ENCODE peak calls at places on chromosome 11, in eight cellular contexts. One of them, this sample, is unnamed.

GRCh38 chr11:69665669-69666068 is 9.5 kb downstream of the LTO1 start:
- DNase-seq in body of pancreas: no peak
- DNase-seq in heart left ventricle: no peak
- DNase-seq in thyroid gland: no peak
- DNase-seq in sigmoid colon: peak
- DNase-seq in suprapubic skin: no peak
- DNase-seq in prostate gland: no peak
- DNase-seq in endothelial cell of umbilical vein: no peak
- DNase-seq in this sample: no peak

GRCh38 chr11:1258401-1259075 is 35.7 kb downstream of the MUC5B start:
- DNase-seq in suprapubic skin: no peak
- DNase-seq in sigmoid colon: no peak
- DNase-seq in endothelial cell of umbilical vein: no peak
- DNase-seq in thyroid gland: no peak
- DNase-seq in heart left ventricle: no peak
- DNase-seq in prostate gland: no peak
- DNase-seq in body of pancreas: no peak
- DNase-seq in this sample: no peak

GRCh38 chr11:109752212-109752825 is 330.3 kb downstream of the C11orf87 start:
- DNase-seq in suprapubic skin: no peak
- DNase-seq in prostate gland: no peak
- DNase-seq in sigmoid colon: no peak
- DNase-seq in thyroid gland: no peak
- DNase-seq in body of pancreas: no peak
- DNase-seq in heart left ventricle: no peak
- DNase-seq in endothelial cell of umbilical vein: no peak
- DNase-seq in this sample: no peak

GRCh38 chr11:17506942-17507341 is 30.3 kb upstream of the ABCC8 start:
- DNase-seq in prostate gland: no peak
- DNase-seq in body of pancreas: no peak
- DNase-seq in suprapubic skin: no peak
- DNase-seq in sigmoid colon: no peak
- DNase-seq in thyroid gland: no peak
- DNase-seq in heart left ventricle: no peak
- DNase-seq in endothelial cell of umbilical vein: no peak
- DNase-seq in this sample: no peak

GRCh38 chr11:12914401-12914912 is 94.7 kb upstream of the RASSF10 start:
- DNase-seq in sigmoid colon: peak
- DNase-seq in thyroid gland: peak
- DNase-seq in endothelial cell of umbilical vein: no peak
- DNase-seq in heart left ventricle: peak
- DNase-seq in body of pancreas: peak
- DNase-seq in prostate gland: peak
- DNase-seq in suprapubic skin: no peak
- DNase-seq in this sample: no peak

GRCh38 chr11:45736424-45736823 is 68.5 kb upstream of the SLC35C1 start:
- DNase-seq in prostate gland: peak
- DNase-seq in thyroid gland: peak
- DNase-seq in sigmoid colon: peak
- DNase-seq in suprapubic skin: no peak
- DNase-seq in heart left ventricle: no peak
- DNase-seq in endothelial cell of umbilical vein: no peak
- DNase-seq in body of pancreas: no peak
- DNase-seq in this sample: no peak

GRCh38 chr11:77107950-77108349 is 5.3 kb downstream of the OMP start:
- DNase-seq in endothelial cell of umbilical vein: peak
- DNase-seq in heart left ventricle: no peak
- DNase-seq in sigmoid colon: no peak
- DNase-seq in thyroid gland: peak
- DNase-seq in suprapubic skin: no peak
- DNase-seq in prostate gland: no peak
- DNase-seq in body of pancreas: peak
- DNase-seq in this sample: no peak

GRCh38 chr11:7892751-7893356 is 38.2 kb downstream of the OR10A6 start:
- DNase-seq in endothelial cell of umbilical vein: peak
- DNase-seq in sigmoid colon: no peak
- DNase-seq in heart left ventricle: no peak
- DNase-seq in suprapubic skin: no peak
- DNase-seq in thyroid gland: no peak
- DNase-seq in body of pancreas: no peak
- DNase-seq in prostate gland: no peak
- DNase-seq in this sample: no peak

GRCh38 chr11:6319001-6319878 is 1.1 kb downstream of the CAVIN3 start:
- DNase-seq in prostate gland: no peak
- DNase-seq in sigmoid colon: peak
- DNase-seq in suprapubic skin: no peak
- DNase-seq in body of pancreas: peak
- DNase-seq in thyroid gland: peak
- DNase-seq in heart left ventricle: peak
- DNase-seq in endothelial cell of umbilical vein: peak
- DNase-seq in this sample: no peak

GRCh38 chr11:31656051-31656450 is 146.5 kb downstream of the ELP4 start:
- DNase-seq in heart left ventricle: no peak
- DNase-seq in thyroid gland: no peak
- DNase-seq in suprapubic skin: no peak
- DNase-seq in body of pancreas: no peak
- DNase-seq in prostate gland: no peak
- DNase-seq in endothelial cell of umbilical vein: no peak
- DNase-seq in sigmoid colon: no peak
- DNase-seq in this sample: no peak

GRCh38 chr11:120180571-120181445 is 30.0 kb upstream of the OAF start:
- DNase-seq in endothelial cell of umbilical vein: peak
- DNase-seq in suprapubic skin: peak
- DNase-seq in heart left ventricle: no peak
- DNase-seq in body of pancreas: no peak
- DNase-seq in thyroid gland: no peak
- DNase-seq in prostate gland: no peak
- DNase-seq in sigmoid colon: peak
- DNase-seq in this sample: no peak

DNA sequence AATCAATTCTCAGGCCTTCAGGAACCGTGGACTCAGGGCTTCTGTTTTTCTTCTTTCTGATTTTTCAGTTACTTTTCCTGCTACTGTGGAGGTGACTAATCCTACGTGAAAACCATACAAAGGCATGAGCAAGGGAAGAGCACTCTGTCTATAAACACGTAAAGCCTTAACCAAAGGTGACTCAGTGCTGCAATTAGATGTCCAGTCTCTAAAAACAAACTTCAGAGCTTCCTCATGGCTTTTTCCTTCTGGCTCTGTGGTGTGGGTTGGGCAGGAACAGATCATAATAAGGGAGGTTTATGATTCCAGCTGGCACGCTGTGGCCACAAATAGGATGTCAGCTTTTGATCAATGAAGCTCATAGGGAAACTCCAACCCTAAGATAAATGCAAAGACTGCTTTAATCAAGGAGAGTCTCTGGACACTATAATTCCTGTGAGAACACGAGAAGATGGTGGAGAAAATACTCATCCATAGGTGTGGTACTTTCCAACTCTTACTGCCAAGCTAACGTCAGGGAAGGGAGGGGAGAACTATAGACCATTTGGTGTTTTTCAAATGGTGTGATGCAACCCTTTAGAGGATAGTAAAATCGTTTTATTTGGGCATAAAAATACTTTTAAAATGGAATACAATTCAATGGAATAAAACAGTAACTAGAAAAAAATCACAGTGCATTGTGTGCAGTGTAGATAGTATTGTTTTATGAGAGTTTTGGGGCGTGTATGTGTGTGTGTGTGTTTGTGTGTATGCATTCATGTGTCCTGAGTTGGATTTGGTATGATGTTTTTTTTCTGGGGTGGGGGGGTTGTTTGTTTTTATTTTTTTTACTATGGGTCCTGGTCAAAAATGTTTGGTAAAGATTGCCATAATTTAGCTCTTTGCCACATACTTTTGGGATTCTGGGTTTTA is at the start of gene NXPE2:
- DNase-seq in prostate gland: peak
- DNase-seq in suprapubic skin: no peak
- DNase-seq in endothelial cell of umbilical vein: no peak
- DNase-seq in sigmoid colon: no peak
- DNase-seq in heart left ventricle: no peak
- DNase-seq in thyroid gland: no peak
- DNase-seq in body of pancreas: no peak
- DNase-seq in this sample: no peak
- TF ChIP-seq POLR2A in prostate gland: no peak
- TF ChIP-seq POLR2A in suprapubic skin: no peak
- TF ChIP-seq POLR2A in endothelial cell of umbilical vein: no peak
- TF ChIP-seq POLR2A in sigmoid colon: no peak
- TF ChIP-seq POLR2A in heart left ventricle: no peak
- TF ChIP-seq POLR2A in thyroid gland: no peak
- TF ChIP-seq POLR2A in body of pancreas: no peak
- TF ChIP-seq POLR2A in this sample: no peak

DNA sequence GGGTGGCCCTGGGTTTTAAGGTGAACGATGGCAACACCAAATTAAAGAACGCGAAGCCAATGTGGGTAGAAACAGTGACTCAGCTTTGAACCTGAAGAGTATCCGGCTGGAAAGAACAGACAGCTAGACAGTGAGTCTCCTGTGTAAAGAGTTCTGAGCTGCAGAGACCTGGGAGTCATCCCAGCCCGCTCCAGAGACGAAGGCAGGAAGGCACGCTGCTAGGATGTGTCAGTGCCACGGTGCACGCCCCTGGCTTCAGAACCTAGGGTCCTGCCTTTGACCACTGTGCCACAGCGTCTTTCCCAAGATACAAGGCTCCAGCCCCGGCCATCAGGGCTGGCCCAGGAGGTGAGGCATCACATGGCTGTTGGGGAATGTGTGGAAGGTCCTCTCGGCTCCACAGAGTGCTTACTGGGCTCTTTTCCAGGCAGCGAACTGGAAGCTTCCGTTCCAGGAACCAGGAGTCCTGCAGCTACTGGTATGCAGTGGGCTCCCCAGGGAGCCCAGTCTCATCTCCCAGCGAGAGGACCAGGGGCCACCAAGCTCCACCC is 29.9 kb downstream of the LRFN4 start:
- DNase-seq in sigmoid colon: no peak
- DNase-seq in endothelial cell of umbilical vein: no peak
- DNase-seq in suprapubic skin: no peak
- DNase-seq in prostate gland: no peak
- DNase-seq in body of pancreas: no peak
- DNase-seq in thyroid gland: peak
- DNase-seq in heart left ventricle: peak
- DNase-seq in this sample: no peak
- TF ChIP-seq POLR2A in sigmoid colon: no peak
- TF ChIP-seq POLR2A in endothelial cell of umbilical vein: no peak
- TF ChIP-seq POLR2A in suprapubic skin: no peak
- TF ChIP-seq POLR2A in prostate gland: no peak
- TF ChIP-seq POLR2A in body of pancreas: no peak
- TF ChIP-seq POLR2A in thyroid gland: no peak
- TF ChIP-seq POLR2A in heart left ventricle: no peak
- TF ChIP-seq POLR2A in this sample: no peak

DNA sequence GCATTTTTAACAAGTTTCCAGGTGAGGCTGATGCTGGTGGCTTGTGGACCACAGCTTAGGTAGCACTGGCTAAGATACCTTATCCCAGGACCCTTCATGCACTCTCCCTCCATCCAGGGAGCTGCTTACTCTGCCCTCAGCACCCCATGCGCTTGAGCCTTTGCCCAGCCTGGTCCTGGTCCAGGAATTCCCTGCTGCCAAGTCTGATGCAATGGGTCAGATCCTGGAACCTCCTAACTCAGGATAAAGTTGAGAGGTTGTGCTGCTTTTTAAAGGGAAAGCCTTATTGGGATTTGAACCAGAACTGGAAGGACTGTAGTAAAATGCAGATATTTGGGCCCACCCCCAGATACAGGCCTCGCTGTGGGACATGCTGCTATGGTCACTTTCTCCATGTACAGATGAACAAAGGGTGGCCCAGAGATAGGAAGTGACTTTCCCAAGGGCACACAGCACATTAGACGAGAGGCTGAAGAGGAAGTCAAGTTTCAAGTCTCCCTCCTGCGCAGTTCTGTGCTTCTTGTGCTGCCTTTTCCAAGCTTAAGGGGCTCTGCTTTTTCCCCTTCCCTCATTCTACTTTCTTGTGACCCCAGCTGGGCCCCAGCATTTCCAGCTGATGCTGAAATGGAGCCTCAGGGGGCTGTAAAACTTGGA is 824 bp upstream of the LGALS12 start:
- DNase-seq in prostate gland: no peak
- DNase-seq in body of pancreas: peak
- DNase-seq in suprapubic skin: no peak
- DNase-seq in endothelial cell of umbilical vein: no peak
- DNase-seq in sigmoid colon: no peak
- DNase-seq in thyroid gland: peak
- DNase-seq in heart left ventricle: peak
- DNase-seq in this sample: no peak
- TF ChIP-seq POLR2A in prostate gland: no peak
- TF ChIP-seq POLR2A in body of pancreas: no peak
- TF ChIP-seq POLR2A in suprapubic skin: no peak
- TF ChIP-seq POLR2A in endothelial cell of umbilical vein: no peak
- TF ChIP-seq POLR2A in sigmoid colon: no peak
- TF ChIP-seq POLR2A in thyroid gland: no peak
- TF ChIP-seq POLR2A in heart left ventricle: no peak
- TF ChIP-seq POLR2A in this sample: no peak

GRCh38 chr11:64608636-64609035 is 17.6 kb downstream of the SLC22A12 start:
- DNase-seq in body of pancreas: no peak
- DNase-seq in heart left ventricle: no peak
- DNase-seq in thyroid gland: no peak
- DNase-seq in sigmoid colon: no peak
- DNase-seq in endothelial cell of umbilical vein: no peak
- DNase-seq in suprapubic skin: no peak
- DNase-seq in prostate gland: no peak
- DNase-seq in this sample: no peak

GRCh38 chr11:64610596-64610995 is 19.6 kb downstream of the SLC22A12 start:
- DNase-seq in body of pancreas: no peak
- DNase-seq in thyroid gland: no peak
- DNase-seq in prostate gland: no peak
- DNase-seq in heart left ventricle: no peak
- DNase-seq in suprapubic skin: no peak
- DNase-seq in endothelial cell of umbilical vein: no peak
- DNase-seq in sigmoid colon: no peak
- DNase-seq in this sample: no peak

GRCh38 chr11:64611176-64611575 is 20.2 kb downstream of the SLC22A12 start:
- DNase-seq in heart left ventricle: no peak
- DNase-seq in endothelial cell of umbilical vein: no peak
- DNase-seq in prostate gland: no peak
- DNase-seq in thyroid gland: no peak
- DNase-seq in suprapubic skin: no peak
- DNase-seq in sigmoid colon: no peak
- DNase-seq in body of pancreas: no peak
- DNase-seq in this sample: no peak

GRCh38 chr11:64608260-64608538 is 17.2 kb downstream of the SLC22A12 start:
- DNase-seq in prostate gland: no peak
- DNase-seq in body of pancreas: no peak
- DNase-seq in suprapubic skin: no peak
- DNase-seq in thyroid gland: no peak
- DNase-seq in sigmoid colon: no peak
- DNase-seq in endothelial cell of umbilical vein: no peak
- DNase-seq in heart left ventricle: no peak
- DNase-seq in this sample: no peak

DNA sequence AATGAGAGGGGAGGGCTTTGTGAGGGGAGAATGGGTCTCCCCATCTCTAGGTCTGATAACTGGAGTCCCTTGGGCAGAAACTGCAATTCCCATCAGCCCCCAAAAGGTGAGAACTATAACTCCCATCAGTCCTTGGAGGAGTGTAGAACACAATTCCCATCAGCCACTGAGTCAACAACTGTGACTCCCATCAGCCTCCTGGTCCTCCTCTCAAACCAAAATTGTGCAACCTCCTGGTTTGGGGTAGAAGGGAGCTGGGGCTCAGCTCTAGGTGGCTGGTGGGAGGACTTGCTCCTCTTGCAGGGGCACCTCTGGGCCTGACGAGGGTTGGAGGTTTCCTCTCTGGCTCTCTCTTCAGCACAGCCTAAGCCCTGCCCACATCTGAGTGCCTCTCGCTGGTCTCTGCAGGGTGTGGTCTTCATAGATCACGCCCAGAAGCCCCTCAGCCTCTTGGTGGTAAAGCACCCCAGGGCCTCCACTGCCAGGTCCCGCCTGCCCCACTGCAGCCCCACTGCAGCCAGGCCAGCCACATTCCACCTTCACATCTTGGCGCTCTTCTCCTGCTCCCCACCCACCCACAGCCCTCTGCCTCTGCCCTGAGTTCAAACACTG is 18.5 kb downstream of the SLC22A12 start:
- DNase-seq in prostate gland: no peak
- DNase-seq in endothelial cell of umbilical vein: no peak
- DNase-seq in thyroid gland: no peak
- DNase-seq in sigmoid colon: no peak
- DNase-seq in suprapubic skin: no peak
- DNase-seq in body of pancreas: no peak
- DNase-seq in heart left ventricle: no peak
- DNase-seq in this sample: no peak
- TF ChIP-seq POLR2A in prostate gland: no peak
- TF ChIP-seq POLR2A in endothelial cell of umbilical vein: no peak
- TF ChIP-seq POLR2A in thyroid gland: no peak
- TF ChIP-seq POLR2A in sigmoid colon: no peak
- TF ChIP-seq POLR2A in suprapubic skin: no peak
- TF ChIP-seq POLR2A in body of pancreas: no peak
- TF ChIP-seq POLR2A in heart left ventricle: no peak
- TF ChIP-seq POLR2A in this sample: no peak